ENCODE peak calls at places on chromosomes 11 and 22, in seven cellular contexts. D is neuronal stem cell, Z is putamen, O is renal cortical epithelial cell, R is AG20443, W is GM10248, U is GM12865. L is an unnamed sample.

GRCh38 chr11:126163074-126163700 is 48.3 kb downstream of the RPUSD4 start:
- DNase-seq in D (peak), Z (no peak), O (peak), R (peak), W (no peak), U (no peak), L (no peak)

GRCh38 chr11:61749607-61750217 is 2.7 kb upstream of the MYRF start:
- DNase-seq in D (no peak), Z (peak), O (no peak), R (no peak), W (no peak), U (no peak), L (no peak)

GRCh38 chr11:7488681-7489080 is 3.4 kb downstream of the OLFML1 start:
- DNase-seq in D (no peak), Z (no peak), O (no peak), R (no peak), W (no peak), U (no peak), L (no peak)

GRCh38 chr11:77324508-77324907 is 23.0 kb upstream of the GDPD4 start:
- DNase-seq in D (no peak), Z (no peak), O (no peak), R (no peak), W (no peak), U (no peak), L (no peak)

GRCh38 chr11:61266602-61267001 is 25.6 kb downstream of the PGA5 start:
- DNase-seq in D (no peak), Z (no peak), O (no peak), R (peak), W (no peak), U (no peak), L (no peak)

GRCh38 chr11:44365616-44366015 is 55.7 kb upstream of the ALX4 start:
- DNase-seq in D (no peak), Z (no peak), O (no peak), R (no peak), W (no peak), U (no peak), L (no peak)

GRCh38 chr11:93622043-93622442 is 39.4 kb upstream of the CEP295 start:
- DNase-seq in D (no peak), Z (no peak), O (no peak), R (no peak), W (no peak), U (peak), L (no peak)

GRCh38 chr11:134823970-134824369 is 411.9 kb upstream of the B3GAT1 start:
- DNase-seq in D (no peak), Z (no peak), O (no peak), R (no peak), W (no peak), U (no peak), L (no peak)

GRCh38 chr11:36550385-36551115 is 17.3 kb upstream of the RAG1 start:
- DNase-seq in D (no peak), Z (no peak), O (no peak), R (no peak), W (no peak), U (no peak), L (no peak)

GRCh38 chr11:76250520-76251222 is 44.4 kb upstream of the WNT11 start:
- DNase-seq in D (no peak), Z (no peak), O (no peak), R (no peak), W (no peak), U (peak), L (no peak)

GRCh38 chr11:57085604-57086003 is 96.1 kb upstream of the LRRC55 start:
- DNase-seq in D (no peak), Z (no peak), O (no peak), R (no peak), W (no peak), U (no peak), L (no peak)

GRCh38 chr22:46803031-46803880 is 40.8 kb downstream of the TBC1D22A start:
- DNase-seq in D (peak), Z (no peak), O (peak), R (peak), W (peak), U (peak), L (peak)

GRCh38 chr11:88012456-88012855 is 162.8 kb downstream of the RAB38 start:
- DNase-seq in D (no peak), Z (no peak), O (no peak), R (no peak), W (no peak), U (no peak), L (no peak)

GRCh38 chr11:123174196-123175183 is 20.6 kb downstream of the CLMP start:
- DNase-seq in D (peak), Z (no peak), O (peak), R (peak), W (no peak), U (no peak), L (peak)

GRCh38 chr22:37742374-37743092 is 45.7 kb downstream of the TRIOBP start:
- DNase-seq in D (no peak), Z (no peak), O (peak), R (peak), W (no peak), U (no peak), L (peak)

GRCh38 chr11:7892059-7892699 is 38.9 kb downstream of the OR10A6 start:
- DNase-seq in D (no peak), Z (no peak), O (peak), R (peak), W (no peak), U (peak), L (peak)

GRCh38 chr11:96014234-96014633 is 90.3 kb upstream of the MTMR2 start:
- DNase-seq in D (peak), Z (no peak), O (peak), R (peak), W (peak), U (peak), L (peak)